ENCODE peak calls at places on chromosomes 13 and 19, in four cellular contexts. P, U, S and L are unnamed samples.

GRCh38 chr19:4744451-4745170 is 21.0 kb upstream of the DPP9 start:
- DNase-seq in S (peak; percentile 84), U (peak; percentile 77), P (no peak), L (no peak)

GRCh38 chr13:48112896-48113525 is 18.1 kb upstream of the MED4 start:
- DNase-seq in S (no peak), P (no peak), U (no peak), L (no peak)

GRCh38 chr19:37045140-37045539 is 33.1 kb upstream of the ZNF420 start:
- DNase-seq in U (no peak), S (no peak), P (no peak), L (no peak)

GRCh38 chr19:1432507-1432887 is 5.7 kb upstream of the RPS15 start:
- DNase-seq in U (no peak), S (no peak), P (no peak), L (no peak)

GRCh38 chr13:49681837-49682236 is 9.4 kb downstream of the EBPL start:
- DNase-seq in P (no peak), U (peak; percentile 51), S (peak; percentile 39), L (no peak)

GRCh38 chr19:7636691-7637373 is at the start of gene STXBP2:
- DNase-seq in P (no peak), S (no peak), U (peak; percentile 59), L (peak; percentile 68)

GRCh38 chr13:27868639-27869435 is 51.0 kb upstream of the PDX1 start:
- DNase-seq in U (no peak), S (no peak), P (no peak), L (no peak)

GRCh38 chr13:46097015-46097414 is 7.8 kb downstream of the CPB2 start:
- DNase-seq in P (peak; percentile 50), S (no peak), U (no peak), L (no peak)

GRCh38 chr13:24638096-24638495 is 42.1 kb upstream of the ATP12A start:
- DNase-seq in P (no peak), U (no peak), S (no peak), L (no peak)

GRCh38 chr13:112056284-112056727 is 10.6 kb upstream of the SOX1 start:
- DNase-seq in U (no peak), S (no peak), P (no peak), L (peak; percentile 67)

GRCh38 chr13:73596382-73596781 is 537.6 kb downstream of the KLF5 start:
- DNase-seq in U (no peak), S (no peak), P (no peak), L (no peak)

GRCh38 chr13:112887151-112887550 is 81.9 kb upstream of the MCF2L start:
- DNase-seq in S (no peak), U (no peak), P (no peak), L (no peak)

GRCh38 chr19:20254151-20254550 is 87.1 kb downstream of the ZNF486 start:
- DNase-seq in P (no peak), S (no peak), U (no peak), L (no peak)

GRCh38 chr13:80973721-80974120 is 632.8 kb upstream of the SPRY2 start:
- DNase-seq in P (no peak), S (no peak), U (no peak), L (no peak)

GRCh38 chr19:44176590-44176989 is 11.7 kb downstream of the ZNF226 start:
- DNase-seq in S (no peak), U (no peak), P (no peak), L (no peak)

GRCh38 chr13:66262330-66262729 is 967.8 kb downstream of the PCDH9 start:
- DNase-seq in U (no peak), P (no peak), S (no peak), L (no peak)

GRCh38 chr13:35345992-35346391 is 130.5 kb downstream of the MAB21L1 start:
- DNase-seq in U (no peak), P (no peak), S (no peak), L (no peak)